ENCODE peak calls at places on chromosomes 6 and 20, in ten cellular contexts. H is GM23338, Z is prostate gland, O is transverse colon, W is endothelial cell of umbilical vein, I is SK-N-SH, N is HCT116, T is sigmoid colon, X is Panc1, G is upper lobe of left lung. U is an unnamed sample.

GRCh38 chr20:36179170-36179945 is 24.8 kb downstream of the EPB41L1 start:
- DNase-seq in I (peak; percentile 66), G (no peak), X (no peak), T (no peak), H (peak; percentile 54), Z (no peak), O (no peak), N (no peak), W (no peak), U (no peak)

GRCh38 chr6:144344651-144345050 is 59.5 kb downstream of the UTRN start:
- DNase-seq in W (no peak), H (no peak), X (no peak), O (no peak), N (no peak), T (no peak), G (no peak), Z (no peak), I (no peak), U (no peak)

GRCh38 chr6:33164665-33165373 is 27.4 kb downstream of the COL11A2 start:
- DNase-seq in X (no peak), I (no peak), G (no peak), T (no peak), W (no peak), N (no peak), H (peak; percentile 47), O (no peak), Z (no peak), U (no peak)

GRCh38 chr6:128336436-128337095 is 183.8 kb downstream of the PTPRK start:
- DNase-seq in N (no peak), H (no peak), O (no peak), I (no peak), W (no peak), X (no peak), G (no peak), T (no peak), Z (no peak), U (no peak)

GRCh38 chr6:143252961-143253360 is 192.3 kb downstream of the AIG1 start:
- DNase-seq in W (no peak), G (no peak), I (no peak), Z (no peak), H (no peak), O (no peak), T (no peak), X (no peak), N (no peak), U (no peak)

GRCh38 chr6:116314878-116315277 is 35.1 kb upstream of the TSPYL1 start:
- DNase-seq in T (no peak), G (no peak), I (no peak), W (peak; percentile 62), X (no peak), H (no peak), Z (no peak), N (no peak), O (no peak), U (no peak)

GRCh38 chr20:38271609-38272120 is 11.1 kb upstream of the KIAA1755 start:
- DNase-seq in X (no peak), Z (no peak), O (no peak), T (no peak), H (no peak), N (no peak), W (no peak), I (no peak), G (no peak), U (no peak)

GRCh38 chr6:47238456-47238995 is 71.2 kb downstream of the TNFRSF21 start:
- DNase-seq in H (no peak), W (no peak), N (no peak), T (no peak), X (no peak), O (no peak), I (no peak), G (no peak), Z (no peak), U (no peak)

GRCh38 chr6:3440911-3441310 is 15.9 kb downstream of the SLC22A23 start:
- DNase-seq in I (no peak), T (no peak), Z (no peak), N (no peak), O (no peak), X (no peak), G (no peak), H (no peak), W (no peak), U (no peak)

GRCh38 chr6:150568560-150568959 is 31.1 kb upstream of the PLEKHG1 start:
- DNase-seq in X (no peak), W (no peak), H (no peak), N (no peak), T (no peak), Z (no peak), I (no peak), O (no peak), G (no peak), U (no peak)

GRCh38 chr6:16273266-16273665 is 34.9 kb downstream of the GMPR start:
- DNase-seq in W (peak; percentile 15), N (no peak), Z (no peak), G (no peak), O (no peak), H (no peak), X (no peak), I (no peak), T (no peak), U (no peak)

GRCh38 chr20:3115190-3116107 is 30.9 kb upstream of the AVP start:
- DNase-seq in H (peak; percentile 83), I (peak; percentile 89), X (no peak), N (peak; percentile 22), W (peak; percentile 44), Z (no peak), T (no peak), O (no peak), G (peak; percentile 34), U (peak; percentile 64)

GRCh38 chr6:166040292-166040691 is 127.4 kb downstream of the TBXT start:
- DNase-seq in N (no peak), H (peak; percentile 22), W (no peak), T (no peak), X (no peak), G (no peak), Z (no peak), O (no peak), I (no peak), U (no peak)

GRCh38 chr6:29451471-29452193 is 5.2 kb downstream of the OR11A1 start:
- DNase-seq in I (no peak), G (no peak), O (no peak), N (no peak), W (no peak), Z (no peak), X (no peak), H (no peak), T (no peak), U (no peak)

DNA sequence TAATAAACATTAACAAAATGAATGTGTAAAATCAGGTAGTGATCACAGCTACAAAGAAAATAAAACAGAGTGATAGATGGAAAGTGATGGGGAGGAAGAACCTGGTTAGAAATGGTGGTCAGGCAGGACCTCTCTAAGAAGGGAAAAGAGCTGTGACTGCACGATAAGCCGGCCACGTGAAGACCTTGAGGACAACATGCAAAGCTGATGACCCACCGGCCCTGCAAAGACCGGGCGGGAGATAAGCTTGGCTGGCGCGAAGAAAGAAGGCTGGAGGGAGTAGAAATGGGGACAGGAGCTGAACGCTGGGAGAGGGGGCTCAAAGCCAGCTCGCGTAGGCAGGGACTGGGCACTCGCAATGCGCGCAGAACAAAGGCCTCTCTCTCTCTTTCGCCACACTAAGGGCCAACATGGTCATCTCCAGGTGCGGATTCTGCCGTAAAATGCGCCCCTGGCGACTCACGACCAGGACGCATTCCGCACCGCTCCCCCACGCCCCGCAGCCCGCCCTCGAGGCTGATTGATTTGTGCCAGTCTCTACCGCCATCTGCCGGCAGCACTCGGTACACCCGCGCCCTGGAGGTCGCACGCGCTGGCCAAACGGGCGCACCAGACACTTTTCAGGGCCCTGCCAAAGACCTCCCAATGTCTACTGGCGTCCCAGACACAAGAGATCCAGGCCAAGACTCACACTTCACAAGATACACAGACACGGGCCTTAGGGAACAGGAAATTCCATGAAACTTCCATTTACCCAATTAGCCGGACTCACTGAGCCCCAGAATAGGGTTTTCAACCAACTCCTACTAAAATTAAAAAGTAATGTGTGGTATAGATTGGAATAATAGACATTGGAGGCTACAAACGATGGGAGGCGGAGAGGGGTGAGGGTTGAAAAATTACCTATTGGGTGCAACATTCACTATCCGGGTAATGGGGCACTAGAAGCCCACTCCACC is 9.4 kb downstream of the DEFB132 start:
- DNase-seq in T (peak; percentile 92), N (peak; percentile 65), I (peak; percentile 91), H (peak; percentile 98), X (no peak), Z (peak; percentile 75), O (peak; percentile 92), G (peak; percentile 96), W (peak; percentile 76), U (peak; percentile 99)
- TF ChIP-seq POLR2AphosphoS5 in T (peak; percentile 17), N (peak; percentile 51), I (no peak), H (peak; percentile 64), X (no peak), Z (peak; percentile 26), O (no peak), G (peak; percentile 20), W (peak; percentile 39), U (peak; percentile 93)

GRCh38 chr6:45388328-45388727 is 10.6 kb upstream of the SUPT3H start:
- DNase-seq in W (no peak), N (no peak), I (no peak), H (peak; percentile 20), Z (no peak), T (no peak), O (no peak), G (no peak), X (no peak), U (no peak)
- TF ChIP-seq POLR2AphosphoS5 in W (no peak), N (no peak), I (no peak), H (no peak), Z (no peak), T (no peak), O (no peak), G (no peak), X (no peak), U (no peak)

DNA sequence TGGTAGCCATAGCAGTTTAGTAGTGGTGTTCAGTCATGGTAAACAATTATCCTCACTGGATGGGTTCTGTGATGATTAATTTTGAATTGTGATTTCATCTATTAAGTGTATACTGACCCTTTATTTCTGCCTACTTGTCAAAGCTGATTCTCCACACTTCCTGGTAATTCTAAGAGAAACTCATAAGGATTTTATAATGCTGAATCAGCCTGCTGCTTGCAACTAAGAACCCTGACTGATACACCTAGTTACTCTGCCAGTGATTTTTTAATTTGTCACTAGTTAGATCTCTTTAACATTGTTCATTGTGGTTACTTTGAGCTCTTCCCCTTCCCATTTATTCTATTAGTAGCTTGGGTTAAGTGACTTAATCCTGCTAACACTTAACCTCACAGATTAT is 8.6 kb downstream of the CDC40 start:
- DNase-seq in N (no peak), O (no peak), H (no peak), Z (no peak), I (no peak), W (no peak), X (no peak), G (no peak), T (no peak), U (no peak)
- TF ChIP-seq POLR2AphosphoS5 in N (no peak), O (no peak), H (no peak), Z (no peak), I (no peak), W (no peak), X (no peak), G (no peak), T (no peak), U (no peak)

DNA sequence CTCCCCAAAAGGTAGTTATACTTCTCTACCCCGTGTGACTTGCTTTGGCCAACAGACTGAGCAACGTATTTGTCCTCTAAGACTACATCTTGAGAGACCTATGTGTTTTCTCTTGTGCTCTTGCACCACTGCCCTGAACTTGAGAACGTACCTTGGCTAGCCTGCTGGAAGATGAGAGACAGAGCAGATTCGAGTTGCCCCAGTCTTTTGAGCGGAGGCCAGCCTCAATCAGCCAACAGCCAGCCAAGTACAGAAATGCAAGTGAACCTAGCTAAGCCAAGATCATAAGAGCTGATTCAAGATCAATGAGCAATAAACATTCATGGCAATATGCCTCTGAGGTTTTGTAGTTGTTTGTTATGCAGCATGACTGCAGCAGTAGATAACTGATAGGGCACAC is 98.4 kb downstream of the PAK5 start:
- DNase-seq in I (no peak), O (no peak), N (no peak), Z (no peak), T (no peak), W (no peak), G (no peak), H (no peak), X (no peak), U (no peak)
- TF ChIP-seq POLR2AphosphoS5 in I (no peak), O (no peak), N (no peak), Z (no peak), T (no peak), W (no peak), G (no peak), H (no peak), X (no peak), U (no peak)

U was measured in H1.